ENCODE peak calls at places on chromosomes 16 and 17, in eight cellular contexts. R is lower lobe of right lung; L is AG09319; Z is WERI-Rb-1; E is activated naive CD8-positive, alpha-beta T cell treated with anti-CD3 and anti-CD28 coated beads for 36 hours; V is aorta; I is left colon; Y is fibroblast of lung. M is an unnamed sample.

GRCh38 chr17:163514-164103 is 17.8 kb downstream of the DOC2B start:
- DNase-seq in R (no peak), L (no peak), Z (no peak), E (no peak), V (no peak), I (no peak), Y (no peak), M (no peak)

GRCh38 chr16:73143681-73144370 is 95.9 kb upstream of the ZFHX3 start:
- DNase-seq in R (no peak), L (peak; percentile 10), Z (no peak), E (no peak), V (no peak), I (no peak), Y (no peak), M (no peak)

GRCh38 chr16:58492735-58493134 is 7.2 kb upstream of the NDRG4 start:
- DNase-seq in R (no peak), L (no peak), Z (no peak), E (no peak), V (peak; percentile 34), I (no peak), Y (no peak), M (no peak)

GRCh38 chr16:50944431-50944830 is 202.5 kb downstream of the CYLD start:
- DNase-seq in R (no peak), L (no peak), Z (no peak), E (no peak), V (no peak), I (no peak), Y (no peak), M (no peak)

GRCh38 chr17:69540356-69540755 is 125.9 kb downstream of the MAP2K6 start:
- DNase-seq in R (no peak), L (no peak), Z (no peak), E (no peak), V (no peak), I (no peak), Y (no peak), M (peak; percentile 33)

GRCh38 chr16:84155226-84155625 is 10.1 kb downstream of the DNAAF1 start:
- DNase-seq in R (no peak), L (no peak), Z (no peak), E (no peak), V (no peak), I (no peak), Y (no peak), M (no peak)

GRCh38 chr16:89331371-89332109 is 114.0 kb downstream of the ZNF778 start:
- DNase-seq in R (no peak), L (no peak), Z (no peak), E (no peak), V (peak; percentile 32), I (no peak), Y (no peak), M (no peak)

GRCh38 chr16:29742683-29743275 is 3.0 kb downstream of the C16orf54 start:
- DNase-seq in R (no peak), L (no peak), Z (no peak), E (no peak), V (no peak), I (no peak), Y (no peak), M (no peak)

GRCh38 chr17:64343833-64344637 is 46.6 kb downstream of the PECAM1 start:
- DNase-seq in R (peak; percentile 82), L (no peak), Z (no peak), E (no peak), V (peak; percentile 81), I (peak; percentile 65), Y (peak; percentile 93), M (no peak)

GRCh38 chr17:29645516-29646051 is 22.9 kb upstream of the CORO6 start:
- DNase-seq in R (peak; percentile 66), L (peak; percentile 71), Z (no peak), E (peak; percentile 26), V (peak; percentile 80), I (peak; percentile 51), Y (peak; percentile 90), M (peak; percentile 91)